ENCODE peak calls at places on chromosomes 11 and 22, in six cellular contexts. T is germinal center, N is psoas muscle, B is smooth muscle cell of the brain vasculature, S is HFFc6, L is SHP77. E is an unnamed sample.
A peak's percentile ranks its signal among the peaks of the same experiment; 100 is the strongest.

GRCh38 chr11:116931206-116931953 is 94.0 kb upstream of the APOA1 start:
- DNase-seq in T (peak; percentile 24), N (no peak), B (no peak), S (no peak), L (no peak), E (no peak)

GRCh38 chr22:31474743-31475142 is 14.9 kb downstream of the EIF4ENIF1 start:
- DNase-seq in T (no peak), N (no peak), B (no peak), S (peak; percentile 83), L (no peak), E (no peak)

GRCh38 chr11:16739326-16739875 is 954 bp downstream of the C11orf58 start:
- DNase-seq in T (peak; percentile 14), N (no peak), B (no peak), S (no peak), L (no peak), E (no peak)

GRCh38 chr11:30960387-30960992 is 374.3 kb upstream of the MPPED2 start:
- DNase-seq in T (no peak), N (no peak), B (no peak), S (peak; percentile 8), L (peak; percentile 13), E (no peak)

GRCh38 chr11:2725367-2726300 is 25.8 kb upstream of the KCNQ1OT1 start:
- DNase-seq in T (no peak), N (peak; percentile 58), B (no peak), S (no peak), L (no peak), E (no peak)

GRCh38 chr11:61912991-61913698 is 4.2 kb downstream of the RAB3IL1 start:
- DNase-seq in T (no peak), N (no peak), B (no peak), S (no peak), L (no peak), E (no peak)

GRCh38 chr22:45065726-45066125 is 55.9 kb upstream of the PHF21B start:
- DNase-seq in T (no peak), N (no peak), B (no peak), S (no peak), L (no peak), E (no peak)

GRCh38 chr11:130139401-130139800 is 20.2 kb upstream of the ST14 start:
- DNase-seq in T (no peak), N (no peak), B (no peak), S (no peak), L (no peak), E (no peak)

GRCh38 chr11:114259551-114259983 is 36.6 kb upstream of the NNMT start:
- DNase-seq in T (no peak), N (no peak), B (no peak), S (no peak), L (no peak), E (no peak)

GRCh38 chr22:27796118-27796517 is 5.4 kb downstream of the MN1 start:
- DNase-seq in T (no peak), N (no peak), B (no peak), S (no peak), L (no peak), E (no peak)

E was measured in mucosa of descending colon.